ENCODE peak calls at places on chromosome 20, in four cellular contexts. One of them, this sample, is unnamed. For H3K36me3 and H3K27me3, the result is how much of the 10 kb centered on the place peaks cover.

GRCh38 chr20:57708694-57709673 is 831 bp downstream of the PMEPA1 start:
- DNase-seq in HCT116: no peak
- DNase-seq in kidney epithelial cell: no peak
- DNase-seq in lower lobe of right lung: no peak
- DNase-seq in this sample: peak

GRCh38 chr20:51985013-51985415 is 182.7 kb upstream of the SALL4 start:
- DNase-seq in kidney epithelial cell: peak
- DNase-seq in HCT116: peak
- DNase-seq in lower lobe of right lung: no peak
- DNase-seq in this sample: peak

GRCh38 chr20:60330461-60330860 is 372.2 kb downstream of the CDH26 start:
- DNase-seq in kidney epithelial cell: no peak
- DNase-seq in lower lobe of right lung: no peak
- DNase-seq in HCT116: no peak
- DNase-seq in this sample: no peak

GRCh38 chr20:62602550-62602949 is 39.8 kb upstream of the SLCO4A1 start:
- DNase-seq in lower lobe of right lung: peak
- DNase-seq in HCT116: no peak
- DNase-seq in kidney epithelial cell: no peak
- DNase-seq in this sample: peak

GRCh38 chr20:57006411-57007170 is 259.9 kb downstream of the BMP7 start:
- DNase-seq in HCT116: no peak
- DNase-seq in lower lobe of right lung: no peak
- DNase-seq in kidney epithelial cell: peak
- DNase-seq in this sample: no peak

GRCh38 chr20:23397961-23398360 is 23.3 kb downstream of the NAPB start:
- DNase-seq in kidney epithelial cell: peak
- DNase-seq in lower lobe of right lung: no peak
- DNase-seq in HCT116: no peak
- DNase-seq in this sample: no peak

GRCh38 chr20:10462516-10462915 is 27.4 kb downstream of the SLX4IP start:
- DNase-seq in HCT116: no peak
- DNase-seq in lower lobe of right lung: no peak
- DNase-seq in kidney epithelial cell: no peak
- DNase-seq in this sample: no peak

GRCh38 chr20:63736893-63737689 is 627 bp downstream of the LIME1 start:
- DNase-seq in lower lobe of right lung: no peak
- DNase-seq in HCT116: no peak
- DNase-seq in kidney epithelial cell: no peak
- DNase-seq in this sample: no peak

GRCh38 chr20:10673176-10673830 is 496 bp downstream of the JAG1 start:
- DNase-seq in HCT116: no peak
- DNase-seq in kidney epithelial cell: no peak
- DNase-seq in lower lobe of right lung: peak
- DNase-seq in this sample: peak

GRCh38 chr20:24102290-24102689 is 113.7 kb upstream of the GGTLC1 start:
- DNase-seq in lower lobe of right lung: no peak
- DNase-seq in kidney epithelial cell: no peak
- DNase-seq in HCT116: no peak
- DNase-seq in this sample: no peak

GRCh38 chr20:57474816-57475215 is 50.1 kb downstream of the CTCFL start:
- DNase-seq in HCT116: no peak
- DNase-seq in lower lobe of right lung: peak
- DNase-seq in kidney epithelial cell: no peak
- DNase-seq in this sample: no peak

GRCh38 chr20:8152183-8152582 is 20.1 kb downstream of the PLCB1 start:
- DNase-seq in lower lobe of right lung: no peak
- DNase-seq in kidney epithelial cell: no peak
- DNase-seq in HCT116: no peak
- DNase-seq in this sample: peak

GRCh38 chr20:3247638-3248037 is 8.6 kb upstream of the SLC4A11 start:
- DNase-seq in lower lobe of right lung: no peak
- DNase-seq in HCT116: no peak
- DNase-seq in kidney epithelial cell: no peak
- DNase-seq in this sample: no peak

GRCh38 chr20:58515240-58516212 is at the start of gene APCDD1L:
- DNase-seq in lower lobe of right lung: no peak
- DNase-seq in kidney epithelial cell: no peak
- DNase-seq in HCT116: no peak
- DNase-seq in this sample: no peak

GRCh38 chr20:57013741-57014140 is 252.7 kb downstream of the BMP7 start:
- DNase-seq in kidney epithelial cell: no peak
- DNase-seq in HCT116: no peak
- DNase-seq in lower lobe of right lung: no peak
- DNase-seq in this sample: no peak

GRCh38 chr20:32985596-32985995 is 18.6 kb downstream of the SUN5 start:
- DNase-seq in HCT116: no peak
- DNase-seq in lower lobe of right lung: no peak
- DNase-seq in kidney epithelial cell: no peak
- DNase-seq in this sample: no peak

GRCh38 chr20:6007094-6007528 is 46.7 kb downstream of the LRRN4 start:
- DNase-seq in lower lobe of right lung: no peak
- DNase-seq in HCT116: no peak
- DNase-seq in kidney epithelial cell: no peak
- DNase-seq in this sample: no peak

GRCh38 chr20:6012166-6012565 is 41.7 kb downstream of the LRRN4 start:
- DNase-seq in kidney epithelial cell: no peak
- DNase-seq in lower lobe of right lung: no peak
- DNase-seq in HCT116: no peak
- DNase-seq in this sample: no peak

GRCh38 chr20:6007529-6008103 is 46.2 kb downstream of the LRRN4 start:
- DNase-seq in HCT116: no peak
- DNase-seq in lower lobe of right lung: no peak
- DNase-seq in kidney epithelial cell: no peak
- DNase-seq in this sample: no peak

GRCh38 chr20:6006603-6006949 is 47.3 kb downstream of the LRRN4 start:
- DNase-seq in lower lobe of right lung: no peak
- DNase-seq in kidney epithelial cell: no peak
- DNase-seq in HCT116: no peak
- DNase-seq in this sample: no peak

GRCh38 chr20:6008254-6008653 is 45.6 kb downstream of the LRRN4 start:
- DNase-seq in HCT116: no peak
- DNase-seq in kidney epithelial cell: peak
- DNase-seq in lower lobe of right lung: peak
- DNase-seq in this sample: peak
- H3K4me3 ChIP-seq in HCT116: no peak
- H3K4me3 ChIP-seq in kidney epithelial cell: no peak
- H3K4me3 ChIP-seq in lower lobe of right lung: peak
- H3K4me3 ChIP-seq in this sample: no peak

GRCh38 chr20:38752029-38752428 is 3.8 kb downstream of the ACTR5 start:
- DNase-seq in kidney epithelial cell: no peak
- DNase-seq in HCT116: no peak
- DNase-seq in lower lobe of right lung: no peak
- DNase-seq in this sample: no peak
- H3K36me3 ChIP-seq in kidney epithelial cell: under half
- H3K36me3 ChIP-seq in HCT116: under half
- H3K36me3 ChIP-seq in lower lobe of right lung: half or more
- H3K36me3 ChIP-seq in this sample: under half

GRCh38 chr20:54047048-54047447 is 23.3 kb downstream of the BCAS1 start:
- DNase-seq in lower lobe of right lung: no peak
- DNase-seq in HCT116: no peak
- DNase-seq in kidney epithelial cell: no peak
- DNase-seq in this sample: no peak
- H3K27me3 ChIP-seq in lower lobe of right lung: under half
- H3K27me3 ChIP-seq in HCT116: under half
- H3K27me3 ChIP-seq in kidney epithelial cell: under half
- H3K27me3 ChIP-seq in this sample: under half

GRCh38 chr20:16595376-16595775 is 22.1 kb upstream of the KIF16B start:
- DNase-seq in HCT116: no peak
- DNase-seq in kidney epithelial cell: no peak
- DNase-seq in lower lobe of right lung: no peak
- DNase-seq in this sample: no peak

GRCh38 chr20:16587066-16587465 is 13.8 kb upstream of the KIF16B start:
- DNase-seq in kidney epithelial cell: no peak
- DNase-seq in HCT116: no peak
- DNase-seq in lower lobe of right lung: no peak
- DNase-seq in this sample: no peak

GRCh38 chr20:16589623-16590022 is 16.4 kb upstream of the KIF16B start:
- DNase-seq in HCT116: no peak
- DNase-seq in lower lobe of right lung: no peak
- DNase-seq in kidney epithelial cell: no peak
- DNase-seq in this sample: no peak

GRCh38 chr20:16588241-16588640 is 15.0 kb upstream of the KIF16B start:
- DNase-seq in lower lobe of right lung: no peak
- DNase-seq in kidney epithelial cell: no peak
- DNase-seq in HCT116: no peak
- DNase-seq in this sample: no peak

GRCh38 chr20:16590234-16590633 is 17.0 kb upstream of the KIF16B start:
- DNase-seq in kidney epithelial cell: no peak
- DNase-seq in lower lobe of right lung: no peak
- DNase-seq in HCT116: no peak
- DNase-seq in this sample: no peak
- H3K4me3 ChIP-seq in kidney epithelial cell: no peak
- H3K4me3 ChIP-seq in lower lobe of right lung: no peak
- H3K4me3 ChIP-seq in HCT116: no peak
- H3K4me3 ChIP-seq in this sample: no peak

GRCh38 chr20:54099894-54100293 is 29.5 kb upstream of the BCAS1 start:
- DNase-seq in kidney epithelial cell: no peak
- DNase-seq in HCT116: no peak
- DNase-seq in lower lobe of right lung: no peak
- DNase-seq in this sample: no peak
- H3K36me3 ChIP-seq in kidney epithelial cell: under half
- H3K36me3 ChIP-seq in HCT116: under half
- H3K36me3 ChIP-seq in lower lobe of right lung: under half
- H3K36me3 ChIP-seq in this sample: under half

DNA sequence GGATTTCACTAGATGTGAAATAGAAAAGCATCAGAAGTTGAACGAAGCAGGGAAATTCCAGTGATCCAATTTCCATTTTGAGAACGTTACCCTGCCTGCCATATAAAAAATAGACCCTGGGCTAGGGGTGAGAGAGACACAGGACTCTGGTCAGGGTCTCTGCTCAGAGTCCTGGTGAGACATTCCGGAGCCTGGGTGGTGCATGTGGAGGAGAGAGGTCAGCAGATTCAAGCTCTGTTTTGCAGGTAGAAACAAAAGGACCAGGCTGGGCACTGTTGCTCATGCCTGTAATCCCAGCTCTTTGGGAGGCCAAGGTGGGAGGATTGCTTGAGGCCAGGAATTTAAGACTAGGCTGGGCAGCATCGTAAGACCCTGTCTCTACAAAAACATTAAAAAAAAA is 17.9 kb downstream of the PKIG start:
- DNase-seq in kidney epithelial cell: no peak
- DNase-seq in lower lobe of right lung: no peak
- DNase-seq in HCT116: no peak
- DNase-seq in this sample: no peak
- H3K27me3 ChIP-seq in kidney epithelial cell: under half
- H3K27me3 ChIP-seq in lower lobe of right lung: under half
- H3K27me3 ChIP-seq in HCT116: under half
- H3K27me3 ChIP-seq in this sample: under half

DNA sequence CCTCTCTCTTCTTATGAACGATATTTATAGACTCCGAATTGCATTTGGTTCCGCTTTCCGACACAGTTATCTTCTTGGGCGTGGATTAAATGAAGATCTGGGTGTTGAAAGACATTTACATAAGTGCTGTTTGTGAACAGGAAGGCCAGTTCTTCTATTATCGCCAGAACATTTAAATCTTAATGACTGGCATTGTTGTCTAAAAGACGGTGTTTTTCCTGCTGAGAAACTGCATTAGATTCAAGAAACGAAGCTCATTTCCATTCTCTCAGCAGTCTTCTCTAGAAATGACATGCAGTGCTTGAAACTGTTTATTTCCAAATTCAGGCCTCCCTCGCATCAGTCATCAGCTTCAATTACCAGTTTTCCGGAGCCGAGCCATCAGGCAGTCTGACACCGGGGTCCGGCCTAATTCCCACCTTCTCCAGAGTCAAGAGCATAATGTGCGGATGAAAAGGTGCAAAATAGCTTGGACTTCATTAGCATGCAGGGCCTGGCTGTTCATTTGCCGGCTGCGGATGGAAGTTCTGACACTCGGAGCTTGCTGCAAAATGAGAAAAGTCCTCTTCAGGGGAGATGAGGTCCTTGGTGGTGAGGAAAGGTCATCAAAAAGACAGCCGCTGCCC is 15.9 kb downstream of the LINC00237 start:
- DNase-seq in kidney epithelial cell: no peak
- DNase-seq in lower lobe of right lung: no peak
- DNase-seq in HCT116: no peak
- DNase-seq in this sample: no peak
- H3K4me3 ChIP-seq in kidney epithelial cell: no peak
- H3K4me3 ChIP-seq in lower lobe of right lung: no peak
- H3K4me3 ChIP-seq in HCT116: no peak
- H3K4me3 ChIP-seq in this sample: no peak

This sample was measured in MG63.